ENCODE peak calls at places on chromosomes 7 and 10, in five cellular contexts. One of them, this sample, is unnamed.

GRCh38 chr7:74355091-74355490 is 65.9 kb downstream of the CLIP2 start:
- DNase-seq in Calu3: peak; percentile 77
- DNase-seq in left ventricle myocardium inferior: no peak
- DNase-seq in HFFc6: peak; percentile 70
- DNase-seq in cardiac fibroblast: peak; percentile 85
- DNase-seq in this sample: no peak

GRCh38 chr10:123559066-123559822 is 106.9 kb upstream of the GPR26 start:
- DNase-seq in HFFc6: peak; percentile 48
- DNase-seq in cardiac fibroblast: peak; percentile 69
- DNase-seq in Calu3: peak; percentile 70
- DNase-seq in left ventricle myocardium inferior: peak; percentile 45
- DNase-seq in this sample: peak; percentile 83

GRCh38 chr7:107359520-107360316 is 110.1 kb upstream of the GPR22 start:
- DNase-seq in Calu3: no peak
- DNase-seq in cardiac fibroblast: no peak
- DNase-seq in left ventricle myocardium inferior: no peak
- DNase-seq in HFFc6: no peak
- DNase-seq in this sample: no peak

GRCh38 chr10:73110345-73110849 is at the start of gene NUDT13:
- DNase-seq in HFFc6: peak; percentile 68
- DNase-seq in cardiac fibroblast: peak; percentile 80
- DNase-seq in left ventricle myocardium inferior: peak; percentile 54
- DNase-seq in Calu3: peak; percentile 33
- DNase-seq in this sample: peak; percentile 57

GRCh38 chr7:55130554-55131198 is 111.9 kb downstream of the EGFR start:
- DNase-seq in HFFc6: peak; percentile 84
- DNase-seq in cardiac fibroblast: peak; percentile 81
- DNase-seq in Calu3: no peak
- DNase-seq in left ventricle myocardium inferior: peak; percentile 55
- DNase-seq in this sample: no peak

GRCh38 chr7:129066290-129067131 is 11.6 kb upstream of the TNPO3 start:
- DNase-seq in cardiac fibroblast: peak; percentile 42
- DNase-seq in left ventricle myocardium inferior: no peak
- DNase-seq in HFFc6: peak; percentile 85
- DNase-seq in Calu3: no peak
- DNase-seq in this sample: no peak

GRCh38 chr7:151838861-151839381 is 38.0 kb downstream of the PRKAG2 start:
- DNase-seq in HFFc6: no peak
- DNase-seq in cardiac fibroblast: no peak
- DNase-seq in left ventricle myocardium inferior: peak; percentile 33
- DNase-seq in Calu3: no peak
- DNase-seq in this sample: no peak

GRCh38 chr7:24825931-24826661 is 68.8 kb upstream of the GSDME start:
- DNase-seq in left ventricle myocardium inferior: no peak
- DNase-seq in Calu3: peak; percentile 94
- DNase-seq in HFFc6: peak; percentile 41
- DNase-seq in cardiac fibroblast: peak; percentile 51
- DNase-seq in this sample: no peak

GRCh38 chr10:27742926-27743735 is 2.5 kb downstream of the MKX start:
- DNase-seq in cardiac fibroblast: no peak
- DNase-seq in HFFc6: no peak
- DNase-seq in left ventricle myocardium inferior: peak; percentile 16
- DNase-seq in Calu3: peak; percentile 36
- DNase-seq in this sample: peak; percentile 35

GRCh38 chr10:76884673-76885275 is 752.8 kb downstream of the KCNMA1 start:
- DNase-seq in Calu3: no peak
- DNase-seq in cardiac fibroblast: no peak
- DNase-seq in HFFc6: no peak
- DNase-seq in left ventricle myocardium inferior: no peak
- DNase-seq in this sample: no peak

GRCh38 chr7:51451751-51452465 is 135.3 kb upstream of the COBL start:
- DNase-seq in HFFc6: no peak
- DNase-seq in cardiac fibroblast: no peak
- DNase-seq in Calu3: peak; percentile 39
- DNase-seq in left ventricle myocardium inferior: no peak
- DNase-seq in this sample: peak; percentile 46

GRCh38 chr10:14648042-14648765 is 126.5 kb downstream of the FAM107B start:
- DNase-seq in left ventricle myocardium inferior: peak; percentile 66
- DNase-seq in cardiac fibroblast: peak; percentile 84
- DNase-seq in Calu3: peak; percentile 32
- DNase-seq in HFFc6: peak; percentile 70
- DNase-seq in this sample: peak; percentile 60

GRCh38 chr10:67772894-67773511 is 65.0 kb downstream of the DNAJC12 start:
- DNase-seq in left ventricle myocardium inferior: no peak
- DNase-seq in Calu3: no peak
- DNase-seq in HFFc6: peak; percentile 28
- DNase-seq in cardiac fibroblast: no peak
- DNase-seq in this sample: no peak

GRCh38 chr7:149771199-149771636 is 2.2 kb downstream of the ZNF467 start:
- DNase-seq in Calu3: no peak
- DNase-seq in cardiac fibroblast: no peak
- DNase-seq in left ventricle myocardium inferior: peak; percentile 34
- DNase-seq in HFFc6: no peak
- DNase-seq in this sample: peak; percentile 28

GRCh38 chr10:92691591-92692084 is 1.9 kb downstream of the HHEX start:
- DNase-seq in left ventricle myocardium inferior: peak; percentile 68
- DNase-seq in HFFc6: no peak
- DNase-seq in Calu3: no peak
- DNase-seq in cardiac fibroblast: no peak
- DNase-seq in this sample: peak; percentile 67

GRCh38 chr7:28179081-28180030 is 1.2 kb downstream of the JAZF1 start:
- DNase-seq in HFFc6: no peak
- DNase-seq in cardiac fibroblast: peak; percentile 65
- DNase-seq in left ventricle myocardium inferior: peak; percentile 85
- DNase-seq in Calu3: peak; percentile 81
- DNase-seq in this sample: peak; percentile 58

GRCh38 chr7:142188846-142189245 is 69.0 kb downstream of the PRSS58 start:
- DNase-seq in HFFc6: no peak
- DNase-seq in Calu3: no peak
- DNase-seq in left ventricle myocardium inferior: no peak
- DNase-seq in cardiac fibroblast: no peak
- DNase-seq in this sample: no peak

GRCh38 chr10:97937054-97937453 is 87.4 kb downstream of the GOLGA7B start:
- DNase-seq in left ventricle myocardium inferior: no peak
- DNase-seq in Calu3: no peak
- DNase-seq in HFFc6: no peak
- DNase-seq in cardiac fibroblast: no peak
- DNase-seq in this sample: no peak

GRCh38 chr7:32785365-32785764 is 106.2 kb downstream of the KBTBD2 start:
- DNase-seq in cardiac fibroblast: no peak
- DNase-seq in left ventricle myocardium inferior: no peak
- DNase-seq in Calu3: no peak
- DNase-seq in HFFc6: no peak
- DNase-seq in this sample: no peak

GRCh38 chr7:141495057-141495456 is 56.2 kb upstream of the AGK start:
- DNase-seq in Calu3: no peak
- DNase-seq in cardiac fibroblast: no peak
- DNase-seq in HFFc6: no peak
- DNase-seq in left ventricle myocardium inferior: no peak
- DNase-seq in this sample: no peak

GRCh38 chr7:131400833-131401593 is 73.3 kb downstream of the MKLN1 start:
- DNase-seq in left ventricle myocardium inferior: no peak
- DNase-seq in HFFc6: peak; percentile 7
- DNase-seq in cardiac fibroblast: peak; percentile 47
- DNase-seq in Calu3: no peak
- DNase-seq in this sample: no peak

GRCh38 chr10:132360766-132361447 is 28.9 kb downstream of the LRRC27 start:
- DNase-seq in HFFc6: no peak
- DNase-seq in left ventricle myocardium inferior: no peak
- DNase-seq in Calu3: peak; percentile 16
- DNase-seq in cardiac fibroblast: no peak
- DNase-seq in this sample: peak; percentile 38

GRCh38 chr7:117759950-117760640 is 113.1 kb downstream of the CTTNBP2 start:
- DNase-seq in HFFc6: no peak
- DNase-seq in left ventricle myocardium inferior: no peak
- DNase-seq in Calu3: no peak
- DNase-seq in cardiac fibroblast: no peak
- DNase-seq in this sample: no peak

GRCh38 chr10:79155301-79156081 is 86.7 kb downstream of the ZMIZ1 start:
- DNase-seq in left ventricle myocardium inferior: peak; percentile 47
- DNase-seq in HFFc6: peak; percentile 51
- DNase-seq in cardiac fibroblast: no peak
- DNase-seq in Calu3: no peak
- DNase-seq in this sample: no peak

GRCh38 chr10:63887026-63887589 is 365.9 kb downstream of the REEP3 start:
- DNase-seq in Calu3: no peak
- DNase-seq in HFFc6: no peak
- DNase-seq in left ventricle myocardium inferior: no peak
- DNase-seq in cardiac fibroblast: no peak
- DNase-seq in this sample: peak; percentile 34

GRCh38 chr10:18735711-18736110 is 76.5 kb downstream of the ARL5B start:
- DNase-seq in cardiac fibroblast: no peak
- DNase-seq in left ventricle myocardium inferior: no peak
- DNase-seq in Calu3: no peak
- DNase-seq in HFFc6: no peak
- DNase-seq in this sample: no peak

GRCh38 chr10:60406182-60406581 is 16.5 kb upstream of the ANK3 start:
- DNase-seq in cardiac fibroblast: no peak
- DNase-seq in HFFc6: no peak
- DNase-seq in Calu3: no peak
- DNase-seq in left ventricle myocardium inferior: no peak
- DNase-seq in this sample: no peak

GRCh38 chr7:34838329-34838728 is 180.3 kb downstream of the NPSR1 start:
- DNase-seq in HFFc6: no peak
- DNase-seq in left ventricle myocardium inferior: no peak
- DNase-seq in Calu3: no peak
- DNase-seq in cardiac fibroblast: no peak
- DNase-seq in this sample: no peak

DNA sequence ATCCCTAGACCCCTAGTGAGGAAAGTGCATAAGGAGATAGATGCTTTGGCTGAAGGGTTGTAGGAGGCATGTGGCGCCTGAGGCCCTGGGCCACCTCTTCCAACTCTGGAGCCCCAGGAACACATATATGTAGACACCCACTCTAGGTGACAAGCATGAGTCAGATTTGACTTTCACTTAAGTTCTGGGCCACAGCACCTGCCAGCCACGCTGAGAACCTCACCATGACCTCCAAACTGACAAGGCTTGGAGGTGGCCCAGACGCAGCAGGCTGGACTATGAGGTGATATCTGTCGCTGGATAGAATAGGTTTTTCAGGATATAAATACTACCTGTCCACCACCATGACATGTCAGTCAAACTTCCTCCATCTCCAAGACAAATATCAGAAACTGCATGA is 894.0 kb upstream of the ZNF722 start:
- DNase-seq in HFFc6: no peak
- DNase-seq in Calu3: no peak
- DNase-seq in cardiac fibroblast: no peak
- DNase-seq in left ventricle myocardium inferior: no peak
- DNase-seq in this sample: no peak
- TF ChIP-seq CTCF in HFFc6: no peak
- TF ChIP-seq CTCF in Calu3: no peak
- TF ChIP-seq CTCF in cardiac fibroblast: no peak
- TF ChIP-seq CTCF in left ventricle myocardium inferior: no peak
- TF ChIP-seq CTCF in this sample: no peak

GRCh38 chr7:154696556-154696955 is 306.4 kb downstream of the PAXIP1 start:
- DNase-seq in cardiac fibroblast: no peak
- DNase-seq in HFFc6: no peak
- DNase-seq in left ventricle myocardium inferior: no peak
- DNase-seq in Calu3: no peak
- DNase-seq in this sample: no peak

GRCh38 chr7:154693646-154694045 is 309.3 kb downstream of the PAXIP1 start:
- DNase-seq in left ventricle myocardium inferior: no peak
- DNase-seq in HFFc6: no peak
- DNase-seq in Calu3: no peak
- DNase-seq in cardiac fibroblast: no peak
- DNase-seq in this sample: no peak

GRCh38 chr7:154695836-154696235 is 307.1 kb downstream of the PAXIP1 start:
- DNase-seq in HFFc6: no peak
- DNase-seq in left ventricle myocardium inferior: no peak
- DNase-seq in cardiac fibroblast: no peak
- DNase-seq in Calu3: no peak
- DNase-seq in this sample: no peak

GRCh38 chr7:154699421-154699820 is 303.5 kb downstream of the PAXIP1 start:
- DNase-seq in Calu3: no peak
- DNase-seq in cardiac fibroblast: no peak
- DNase-seq in HFFc6: no peak
- DNase-seq in left ventricle myocardium inferior: no peak
- DNase-seq in this sample: no peak

DNA sequence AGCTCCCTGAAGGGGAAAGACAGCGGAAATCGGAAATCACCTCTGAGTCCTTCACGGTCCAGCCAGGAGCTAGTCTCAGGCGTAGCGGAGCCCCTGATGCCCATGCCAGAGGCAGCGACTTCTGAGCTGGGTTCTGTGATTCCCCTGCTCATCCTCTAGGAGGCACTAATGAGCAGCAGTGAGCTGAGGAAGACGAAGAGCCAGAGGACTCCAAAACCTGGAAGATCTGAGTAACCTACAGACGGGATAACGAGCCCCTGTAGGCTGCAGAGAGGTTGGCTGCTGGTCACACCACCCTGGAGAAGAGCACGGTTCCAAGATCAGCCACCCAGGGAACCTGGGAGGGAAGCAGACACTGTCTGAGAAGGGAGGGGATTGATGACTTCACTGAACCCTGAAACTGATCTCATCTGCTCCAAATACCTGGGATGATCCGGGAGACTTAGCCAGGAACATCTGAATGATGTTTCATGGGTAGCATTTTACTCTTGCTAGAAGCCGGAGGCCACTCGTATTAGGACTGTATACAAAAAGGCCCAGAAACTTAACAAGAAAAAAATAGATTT is 304.1 kb downstream of the PAXIP1 start:
- DNase-seq in cardiac fibroblast: no peak
- DNase-seq in HFFc6: no peak
- DNase-seq in left ventricle myocardium inferior: no peak
- DNase-seq in Calu3: no peak
- DNase-seq in this sample: peak; percentile 49
- TF ChIP-seq CTCF in cardiac fibroblast: peak; percentile 9
- TF ChIP-seq CTCF in HFFc6: no peak
- TF ChIP-seq CTCF in left ventricle myocardium inferior: no peak
- TF ChIP-seq CTCF in Calu3: no peak
- TF ChIP-seq CTCF in this sample: peak; percentile 66

GRCh38 chr10:110334061-110334656 is 29.4 kb upstream of the SMNDC1 start:
- DNase-seq in Calu3: no peak
- DNase-seq in HFFc6: no peak
- DNase-seq in cardiac fibroblast: no peak
- DNase-seq in left ventricle myocardium inferior: no peak
- DNase-seq in this sample: no peak

GRCh38 chr10:110327262-110327914 is 22.7 kb upstream of the SMNDC1 start:
- DNase-seq in HFFc6: no peak
- DNase-seq in left ventricle myocardium inferior: no peak
- DNase-seq in Calu3: peak; percentile 23
- DNase-seq in cardiac fibroblast: no peak
- DNase-seq in this sample: no peak

GRCh38 chr10:110326351-110327032 is 21.8 kb upstream of the SMNDC1 start:
- DNase-seq in cardiac fibroblast: peak; percentile 28
- DNase-seq in left ventricle myocardium inferior: no peak
- DNase-seq in HFFc6: peak; percentile 84
- DNase-seq in Calu3: no peak
- DNase-seq in this sample: no peak

GRCh38 chr10:110335314-110336064 is 30.8 kb upstream of the SMNDC1 start:
- DNase-seq in HFFc6: no peak
- DNase-seq in Calu3: no peak
- DNase-seq in cardiac fibroblast: no peak
- DNase-seq in left ventricle myocardium inferior: no peak
- DNase-seq in this sample: no peak

GRCh38 chr10:110330675-110331074 is 26.0 kb upstream of the SMNDC1 start:
- DNase-seq in cardiac fibroblast: no peak
- DNase-seq in Calu3: no peak
- DNase-seq in HFFc6: no peak
- DNase-seq in left ventricle myocardium inferior: no peak
- DNase-seq in this sample: no peak
- TF ChIP-seq CTCF in cardiac fibroblast: no peak
- TF ChIP-seq CTCF in Calu3: no peak
- TF ChIP-seq CTCF in HFFc6: no peak
- TF ChIP-seq CTCF in left ventricle myocardium inferior: no peak
- TF ChIP-seq CTCF in this sample: no peak

GRCh38 chr7:41693150-41693997 is 9.5 kb downstream of the INHBA start:
- DNase-seq in Calu3: no peak
- DNase-seq in cardiac fibroblast: peak; percentile 67
- DNase-seq in HFFc6: no peak
- DNase-seq in left ventricle myocardium inferior: no peak
- DNase-seq in this sample: no peak
- TF ChIP-seq CTCF in Calu3: peak; percentile 64
- TF ChIP-seq CTCF in cardiac fibroblast: peak; percentile 61
- TF ChIP-seq CTCF in HFFc6: peak; percentile 79
- TF ChIP-seq CTCF in left ventricle myocardium inferior: peak; percentile 25
- TF ChIP-seq CTCF in this sample: peak; percentile 65